ENCODE peak calls at places on chromosome 7, in nine cellular contexts. One of them, this sample, is unnamed.

GRCh38 chr7:34036069-34036920 is 131.0 kb downstream of the BMPER start:
- DNase-seq in foreskin fibroblast: no peak
- DNase-seq in lung: no peak
- DNase-seq in A549: peak; percentile 80
- DNase-seq in cardiac fibroblast: peak; percentile 78
- DNase-seq in kidney epithelial cell: no peak
- DNase-seq in ascending aorta: no peak
- DNase-seq in adrenal gland: peak; percentile 55
- DNase-seq in PC-9: peak; percentile 31
- DNase-seq in this sample: no peak

GRCh38 chr7:77866791-77867190 is 68.2 kb downstream of the PHTF2 start:
- DNase-seq in ascending aorta: no peak
- DNase-seq in adrenal gland: no peak
- DNase-seq in cardiac fibroblast: peak; percentile 46
- DNase-seq in A549: peak; percentile 39
- DNase-seq in lung: no peak
- DNase-seq in kidney epithelial cell: no peak
- DNase-seq in foreskin fibroblast: peak; percentile 33
- DNase-seq in PC-9: no peak
- DNase-seq in this sample: peak; percentile 59

GRCh38 chr7:43199761-43200160 is 87.3 kb downstream of the HECW1 start:
- DNase-seq in lung: no peak
- DNase-seq in A549: no peak
- DNase-seq in adrenal gland: no peak
- DNase-seq in foreskin fibroblast: peak; percentile 38
- DNase-seq in cardiac fibroblast: peak; percentile 8
- DNase-seq in PC-9: no peak
- DNase-seq in ascending aorta: no peak
- DNase-seq in kidney epithelial cell: no peak
- DNase-seq in this sample: peak; percentile 42

GRCh38 chr7:143013473-143013872 is 13.5 kb downstream of the OR9A2 start:
- DNase-seq in adrenal gland: no peak
- DNase-seq in kidney epithelial cell: no peak
- DNase-seq in ascending aorta: no peak
- DNase-seq in PC-9: no peak
- DNase-seq in A549: no peak
- DNase-seq in cardiac fibroblast: peak; percentile 54
- DNase-seq in foreskin fibroblast: peak; percentile 19
- DNase-seq in lung: no peak
- DNase-seq in this sample: no peak

GRCh38 chr7:93897680-93898079 is 7.1 kb upstream of the TFPI2 start:
- DNase-seq in foreskin fibroblast: no peak
- DNase-seq in lung: no peak
- DNase-seq in cardiac fibroblast: no peak
- DNase-seq in adrenal gland: no peak
- DNase-seq in PC-9: no peak
- DNase-seq in kidney epithelial cell: no peak
- DNase-seq in A549: peak; percentile 59
- DNase-seq in ascending aorta: no peak
- DNase-seq in this sample: no peak

GRCh38 chr7:32378991-32379390 is 111.2 kb downstream of the LSM5 start:
- DNase-seq in kidney epithelial cell: no peak
- DNase-seq in foreskin fibroblast: no peak
- DNase-seq in ascending aorta: no peak
- DNase-seq in adrenal gland: no peak
- DNase-seq in lung: no peak
- DNase-seq in A549: no peak
- DNase-seq in PC-9: no peak
- DNase-seq in cardiac fibroblast: no peak
- DNase-seq in this sample: no peak

GRCh38 chr7:120272261-120272895 is 597 bp upstream of the KCND2 start:
- DNase-seq in A549: peak; percentile 57
- DNase-seq in lung: no peak
- DNase-seq in PC-9: peak; percentile 39
- DNase-seq in ascending aorta: no peak
- DNase-seq in adrenal gland: peak; percentile 22
- DNase-seq in kidney epithelial cell: peak; percentile 21
- DNase-seq in cardiac fibroblast: peak; percentile 76
- DNase-seq in foreskin fibroblast: peak; percentile 18
- DNase-seq in this sample: peak; percentile 21

GRCh38 chr7:12873596-12873995 is 186.2 kb downstream of the ARL4A start:
- DNase-seq in ascending aorta: no peak
- DNase-seq in cardiac fibroblast: no peak
- DNase-seq in PC-9: no peak
- DNase-seq in A549: no peak
- DNase-seq in lung: no peak
- DNase-seq in foreskin fibroblast: no peak
- DNase-seq in kidney epithelial cell: no peak
- DNase-seq in adrenal gland: no peak
- DNase-seq in this sample: no peak

GRCh38 chr7:149787428-149788299 is 14.3 kb upstream of the ZNF467 start:
- DNase-seq in cardiac fibroblast: no peak
- DNase-seq in lung: no peak
- DNase-seq in A549: peak; percentile 58
- DNase-seq in kidney epithelial cell: no peak
- DNase-seq in PC-9: peak; percentile 52
- DNase-seq in adrenal gland: peak; percentile 32
- DNase-seq in foreskin fibroblast: no peak
- DNase-seq in ascending aorta: no peak
- DNase-seq in this sample: peak; percentile 7

GRCh38 chr7:51259766-51260165 is 56.8 kb downstream of the COBL start:
- DNase-seq in adrenal gland: no peak
- DNase-seq in A549: no peak
- DNase-seq in kidney epithelial cell: no peak
- DNase-seq in PC-9: no peak
- DNase-seq in ascending aorta: no peak
- DNase-seq in lung: no peak
- DNase-seq in foreskin fibroblast: no peak
- DNase-seq in cardiac fibroblast: no peak
- DNase-seq in this sample: no peak

GRCh38 chr7:107591410-107591809 is 11.4 kb downstream of the BCAP29 start:
- DNase-seq in kidney epithelial cell: no peak
- DNase-seq in adrenal gland: no peak
- DNase-seq in A549: no peak
- DNase-seq in lung: no peak
- DNase-seq in cardiac fibroblast: no peak
- DNase-seq in PC-9: no peak
- DNase-seq in ascending aorta: no peak
- DNase-seq in foreskin fibroblast: no peak
- DNase-seq in this sample: no peak

GRCh38 chr7:12389089-12389700 is 14.5 kb downstream of the VWDE start:
- DNase-seq in ascending aorta: no peak
- DNase-seq in cardiac fibroblast: peak; percentile 70
- DNase-seq in lung: peak; percentile 35
- DNase-seq in kidney epithelial cell: peak; percentile 25
- DNase-seq in A549: peak; percentile 69
- DNase-seq in PC-9: peak; percentile 52
- DNase-seq in adrenal gland: peak; percentile 47
- DNase-seq in foreskin fibroblast: peak; percentile 40
- DNase-seq in this sample: peak; percentile 17

GRCh38 chr7:33186187-33186586 is 56.8 kb downstream of the BBS9 start:
- DNase-seq in A549: peak; percentile 22
- DNase-seq in PC-9: no peak
- DNase-seq in lung: no peak
- DNase-seq in foreskin fibroblast: peak; percentile 29
- DNase-seq in kidney epithelial cell: no peak
- DNase-seq in ascending aorta: no peak
- DNase-seq in cardiac fibroblast: peak; percentile 51
- DNase-seq in adrenal gland: no peak
- DNase-seq in this sample: peak; percentile 62

GRCh38 chr7:93016681-93017349 is 101.0 kb downstream of the SAMD9 start:
- DNase-seq in ascending aorta: no peak
- DNase-seq in cardiac fibroblast: no peak
- DNase-seq in lung: no peak
- DNase-seq in A549: no peak
- DNase-seq in kidney epithelial cell: no peak
- DNase-seq in PC-9: no peak
- DNase-seq in adrenal gland: peak; percentile 23
- DNase-seq in foreskin fibroblast: no peak
- DNase-seq in this sample: no peak

GRCh38 chr7:137633133-137633532 is 213.6 kb downstream of the DGKI start:
- DNase-seq in foreskin fibroblast: no peak
- DNase-seq in ascending aorta: no peak
- DNase-seq in cardiac fibroblast: peak; percentile 68
- DNase-seq in lung: no peak
- DNase-seq in adrenal gland: no peak
- DNase-seq in A549: no peak
- DNase-seq in kidney epithelial cell: no peak
- DNase-seq in PC-9: no peak
- DNase-seq in this sample: no peak

GRCh38 chr7:78039791-78040776 is 241.5 kb downstream of the PHTF2 start:
- DNase-seq in PC-9: no peak
- DNase-seq in kidney epithelial cell: no peak
- DNase-seq in adrenal gland: peak; percentile 16
- DNase-seq in A549: peak; percentile 36
- DNase-seq in cardiac fibroblast: peak; percentile 30
- DNase-seq in ascending aorta: no peak
- DNase-seq in lung: no peak
- DNase-seq in foreskin fibroblast: no peak
- DNase-seq in this sample: no peak

GRCh38 chr7:29483219-29484104 is 80.2 kb upstream of the PRR15 start:
- DNase-seq in lung: no peak
- DNase-seq in A549: no peak
- DNase-seq in foreskin fibroblast: no peak
- DNase-seq in ascending aorta: no peak
- DNase-seq in adrenal gland: no peak
- DNase-seq in PC-9: no peak
- DNase-seq in cardiac fibroblast: no peak
- DNase-seq in kidney epithelial cell: no peak
- DNase-seq in this sample: no peak

GRCh38 chr7:3246133-3246532 is 54.9 kb upstream of the SDK1 start:
- DNase-seq in A549: no peak
- DNase-seq in kidney epithelial cell: no peak
- DNase-seq in adrenal gland: no peak
- DNase-seq in PC-9: no peak
- DNase-seq in cardiac fibroblast: no peak
- DNase-seq in ascending aorta: no peak
- DNase-seq in foreskin fibroblast: no peak
- DNase-seq in lung: no peak
- DNase-seq in this sample: no peak

GRCh38 chr7:38760226-38760625 is 129.1 kb upstream of the AMPH start:
- DNase-seq in A549: no peak
- DNase-seq in foreskin fibroblast: no peak
- DNase-seq in PC-9: no peak
- DNase-seq in adrenal gland: no peak
- DNase-seq in lung: no peak
- DNase-seq in kidney epithelial cell: no peak
- DNase-seq in cardiac fibroblast: no peak
- DNase-seq in ascending aorta: no peak
- DNase-seq in this sample: no peak

GRCh38 chr7:101572156-101572555 is 56.9 kb downstream of the MYL10 start:
- DNase-seq in kidney epithelial cell: no peak
- DNase-seq in ascending aorta: no peak
- DNase-seq in foreskin fibroblast: no peak
- DNase-seq in A549: no peak
- DNase-seq in lung: no peak
- DNase-seq in PC-9: no peak
- DNase-seq in adrenal gland: no peak
- DNase-seq in cardiac fibroblast: no peak
- DNase-seq in this sample: no peak
- TF ChIP-seq CTCF in kidney epithelial cell: no peak
- TF ChIP-seq CTCF in ascending aorta: no peak
- TF ChIP-seq CTCF in foreskin fibroblast: no peak
- TF ChIP-seq CTCF in A549: no peak
- TF ChIP-seq CTCF in lung: no peak
- TF ChIP-seq CTCF in PC-9: no peak
- TF ChIP-seq CTCF in adrenal gland: no peak
- TF ChIP-seq CTCF in cardiac fibroblast: no peak
- TF ChIP-seq CTCF in this sample: no peak

DNA sequence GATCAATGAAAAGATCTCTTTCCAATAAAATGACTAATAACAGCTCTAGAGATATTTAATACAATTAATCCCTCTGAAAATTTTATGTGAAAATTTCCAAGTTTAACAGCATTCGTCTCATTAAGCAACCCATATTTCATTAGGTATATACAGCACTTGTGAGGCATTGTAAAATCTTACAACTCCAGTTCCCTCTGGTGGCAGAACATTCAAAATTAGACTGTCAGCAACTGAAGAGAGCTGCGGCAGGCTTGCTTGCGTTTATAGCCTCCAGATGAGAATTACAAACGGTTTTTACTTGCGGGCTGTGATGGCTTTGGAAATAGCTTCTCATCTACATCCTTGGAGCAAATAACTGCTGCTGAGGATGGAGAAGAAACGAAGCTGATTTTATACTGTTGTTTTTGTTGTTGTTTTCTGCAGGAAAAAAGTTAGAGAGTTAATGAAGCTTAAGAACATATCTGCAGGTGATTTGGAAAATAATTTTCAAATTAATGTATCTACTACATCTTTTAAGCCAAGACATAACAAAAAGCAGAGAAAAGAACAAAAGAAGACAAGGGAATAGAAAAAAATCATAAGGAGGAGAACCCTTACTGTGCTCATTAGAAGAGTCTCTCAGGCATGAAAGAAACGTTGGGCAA is 171.3 kb downstream of the MAGI2 start:
- DNase-seq in adrenal gland: peak; percentile 15
- DNase-seq in lung: no peak
- DNase-seq in A549: peak; percentile 79
- DNase-seq in foreskin fibroblast: peak; percentile 82
- DNase-seq in ascending aorta: no peak
- DNase-seq in cardiac fibroblast: peak; percentile 84
- DNase-seq in PC-9: peak; percentile 14
- DNase-seq in kidney epithelial cell: no peak
- DNase-seq in this sample: peak; percentile 84
- TF ChIP-seq CTCF in adrenal gland: no peak
- TF ChIP-seq CTCF in lung: no peak
- TF ChIP-seq CTCF in A549: peak; percentile 46
- TF ChIP-seq CTCF in foreskin fibroblast: peak; percentile 57
- TF ChIP-seq CTCF in ascending aorta: peak; percentile 29
- TF ChIP-seq CTCF in cardiac fibroblast: peak; percentile 47
- TF ChIP-seq CTCF in PC-9: no peak
- TF ChIP-seq CTCF in kidney epithelial cell: peak; percentile 46
- TF ChIP-seq CTCF in this sample: peak; percentile 79

DNA sequence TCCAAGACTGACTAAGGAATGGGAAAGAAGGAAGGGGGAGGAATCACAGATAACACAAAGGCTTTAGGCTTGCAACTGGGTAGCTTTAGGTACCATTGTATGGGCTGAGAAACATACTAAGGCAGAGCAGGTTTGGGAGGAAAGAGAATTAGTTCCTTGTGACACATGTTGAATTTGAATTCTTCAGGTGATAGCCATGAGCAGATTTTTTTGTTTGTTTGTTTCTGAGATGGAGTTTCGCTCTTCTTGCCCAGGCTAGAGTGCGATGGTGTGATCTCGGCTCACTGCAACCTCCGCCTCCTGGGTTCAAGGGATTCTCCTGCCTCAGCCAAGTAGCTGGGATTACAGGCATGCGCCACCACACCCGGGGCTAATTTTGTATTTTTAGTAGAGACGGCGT is 4.4 kb upstream of the SND1 start:
- DNase-seq in ascending aorta: no peak
- DNase-seq in lung: no peak
- DNase-seq in kidney epithelial cell: no peak
- DNase-seq in A549: no peak
- DNase-seq in adrenal gland: no peak
- DNase-seq in foreskin fibroblast: no peak
- DNase-seq in PC-9: no peak
- DNase-seq in cardiac fibroblast: no peak
- DNase-seq in this sample: no peak
- TF ChIP-seq CTCF in ascending aorta: no peak
- TF ChIP-seq CTCF in lung: no peak
- TF ChIP-seq CTCF in kidney epithelial cell: no peak
- TF ChIP-seq CTCF in A549: no peak
- TF ChIP-seq CTCF in adrenal gland: no peak
- TF ChIP-seq CTCF in foreskin fibroblast: no peak
- TF ChIP-seq CTCF in PC-9: no peak
- TF ChIP-seq CTCF in cardiac fibroblast: no peak
- TF ChIP-seq CTCF in this sample: no peak

GRCh38 chr7:81161459-81162075 is 242.7 kb upstream of the SEMA3C start:
- DNase-seq in cardiac fibroblast: peak; percentile 79
- DNase-seq in adrenal gland: no peak
- DNase-seq in PC-9: peak; percentile 54
- DNase-seq in lung: no peak
- DNase-seq in ascending aorta: no peak
- DNase-seq in A549: peak; percentile 85
- DNase-seq in kidney epithelial cell: peak; percentile 89
- DNase-seq in foreskin fibroblast: peak; percentile 87
- DNase-seq in this sample: peak; percentile 92
- TF ChIP-seq CTCF in cardiac fibroblast: no peak
- TF ChIP-seq CTCF in adrenal gland: no peak
- TF ChIP-seq CTCF in PC-9: no peak
- TF ChIP-seq CTCF in lung: no peak
- TF ChIP-seq CTCF in ascending aorta: no peak
- TF ChIP-seq CTCF in A549: no peak
- TF ChIP-seq CTCF in kidney epithelial cell: no peak
- TF ChIP-seq CTCF in foreskin fibroblast: no peak
- TF ChIP-seq CTCF in this sample: no peak